ENCODE peak calls at places on chromosome 16, in six cellular contexts. Y is AG04450; U is H9; Q is effector memory CD4-positive, alpha-beta T cell; E is neural progenitor cell; G is MG63. A is an unnamed sample.
A peak's percentile ranks its signal among the peaks of the same experiment; 100 is the strongest.

GRCh38 chr16:30061195-30061554 is 4.4 kb upstream of the ALDOA start:
- DNase-seq in Y (no peak), U (no peak), Q (no peak), E (no peak), G (no peak), A (no peak)

GRCh38 chr16:74477226-74477625 is 55.9 kb upstream of the CLEC18B start:
- DNase-seq in Y (no peak), U (no peak), Q (no peak), E (no peak), G (no peak), A (no peak)

GRCh38 chr16:19085679-19086200 is 18.3 kb downstream of the COQ7 start:
- DNase-seq in Y (no peak), U (no peak), Q (no peak), E (no peak), G (no peak), A (no peak)

GRCh38 chr16:21656795-21657768 is 4.7 kb upstream of the IGSF6 start:
- DNase-seq in Y (no peak), U (no peak), Q (no peak), E (peak; percentile 78), G (no peak), A (peak; percentile 84)

GRCh38 chr16:57128787-57129389 is 36.5 kb downstream of the CPNE2 start:
- DNase-seq in Y (no peak), U (no peak), Q (no peak), E (no peak), G (no peak), A (no peak)

GRCh38 chr16:78490847-78491246 is 391.4 kb downstream of the WWOX start:
- DNase-seq in Y (no peak), U (no peak), Q (no peak), E (no peak), G (peak; percentile 77), A (no peak)

GRCh38 chr16:78515421-78515820 is 416.0 kb downstream of the WWOX start:
- DNase-seq in Y (no peak), U (no peak), Q (no peak), E (no peak), G (no peak), A (no peak)

GRCh38 chr16:53773881-53774280 is 69.9 kb downstream of the FTO start:
- DNase-seq in Y (no peak), U (no peak), Q (no peak), E (no peak), G (no peak), A (no peak)

GRCh38 chr16:65548470-65548869 is 426.6 kb upstream of the CDH11 start:
- DNase-seq in Y (no peak), U (peak; percentile 60), Q (no peak), E (peak; percentile 38), G (no peak), A (peak; percentile 48)

GRCh38 chr16:82070656-82071369 is 35.8 kb downstream of the HSD17B2 start:
- DNase-seq in Y (peak; percentile 26), U (no peak), Q (no peak), E (no peak), G (peak; percentile 60), A (peak; percentile 74)

GRCh38 chr16:82459580-82460256 is 167.1 kb upstream of the CDH13 start:
- DNase-seq in Y (no peak), U (no peak), Q (no peak), E (no peak), G (no peak), A (no peak)

GRCh38 chr16:4675864-4676786 is 17.2 kb upstream of the NUDT16L1 start:
- DNase-seq in Y (no peak), U (no peak), Q (peak; percentile 62), E (no peak), G (no peak), A (no peak)

GRCh38 chr16:3610698-3611144 is 685 bp downstream of the SLX4 start:
- DNase-seq in Y (no peak), U (no peak), Q (no peak), E (no peak), G (no peak), A (peak; percentile 58)

DNA sequence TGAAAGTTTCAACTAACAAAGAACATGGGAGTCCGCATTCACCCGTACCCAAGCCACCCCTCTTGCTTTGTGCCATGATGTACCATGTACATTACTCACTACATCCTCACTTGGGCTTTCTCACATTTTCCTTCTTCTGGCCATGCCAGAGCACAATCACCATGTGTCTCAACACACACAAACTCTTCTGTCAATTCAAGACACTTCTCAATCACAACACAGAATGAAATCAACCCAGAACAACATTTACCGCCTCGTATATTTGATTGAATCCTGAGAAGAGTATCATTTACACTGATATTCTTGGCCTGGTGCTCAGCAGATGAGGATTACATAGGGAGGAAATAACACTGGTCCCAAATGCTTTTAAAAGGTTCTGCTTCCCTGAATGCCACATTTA is 4.5 kb downstream of the ADAMTS18 start:
- DNase-seq in Y (no peak), U (no peak), Q (no peak), E (no peak), G (no peak), A (no peak)
- H3K27me3 ChIP-seq in Y (peaks cover 10% of the 10 kb centered on the region), U (peaks cover 13% of the 10 kb centered on the region), Q (no peaks in the 10 kb centered on the region), E (peaks cover 63% of the 10 kb centered on the region), G (peaks cover 14% of the 10 kb centered on the region), A (peaks cover 34% of the 10 kb centered on the region)

GRCh38 chr16:87864331-87864989 is 4.8 kb downstream of the SLC7A5 start:
- DNase-seq in Y (no peak), U (no peak), Q (no peak), E (no peak), G (no peak), A (no peak)
- H3K27me3 ChIP-seq in Y (no peaks in the 10 kb centered on the region), U (peaks cover 11% of the 10 kb centered on the region), Q (no peaks in the 10 kb centered on the region), E (peaks cover 32% of the 10 kb centered on the region), G (no peaks in the 10 kb centered on the region), A (no peaks in the 10 kb centered on the region)

DNA sequence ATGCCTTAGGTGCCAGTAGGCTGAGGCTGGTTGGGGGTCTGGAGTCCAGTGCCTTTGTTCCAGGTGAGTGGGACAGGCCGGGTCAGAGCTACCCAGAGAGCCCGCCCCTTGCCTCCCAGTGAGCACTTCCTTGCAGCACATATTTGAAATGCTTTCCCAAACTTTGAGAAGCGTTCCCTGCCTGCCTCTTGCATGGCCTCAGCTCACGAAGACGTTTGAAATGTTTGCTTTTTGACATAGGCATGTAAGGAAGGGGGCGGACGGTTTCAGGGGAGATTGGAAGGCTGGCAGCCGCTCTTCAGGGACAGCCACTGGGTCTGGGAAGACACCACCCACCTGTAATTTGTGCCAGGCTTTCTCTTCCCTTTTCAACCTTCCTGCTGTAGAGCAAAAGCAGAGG is 5.1 kb upstream of the FOXL1 start:
- DNase-seq in Y (no peak), U (peak; percentile 73), Q (no peak), E (no peak), G (no peak), A (peak; percentile 57)
- H3K27me3 ChIP-seq in Y (no peaks in the 10 kb centered on the region), U (peaks cover 85% of the 10 kb centered on the region), Q (peaks cover 47% of the 10 kb centered on the region), E (peaks cover 99% of the 10 kb centered on the region), G (no peaks in the 10 kb centered on the region), A (peaks cover 3% of the 10 kb centered on the region)

GRCh38 chr16:1037023-1037933 is 35.3 kb upstream of the SSTR5 start:
- DNase-seq in Y (no peak), U (no peak), Q (no peak), E (no peak), G (peak; percentile 58), A (peak; percentile 62)
- H3K27me3 ChIP-seq in Y (peaks cover 5% of the 10 kb centered on the region), U (no peaks in the 10 kb centered on the region), Q (no peaks in the 10 kb centered on the region), E (no peaks in the 10 kb centered on the region), G (no peaks in the 10 kb centered on the region), A (peaks cover 27% of the 10 kb centered on the region)

DNA sequence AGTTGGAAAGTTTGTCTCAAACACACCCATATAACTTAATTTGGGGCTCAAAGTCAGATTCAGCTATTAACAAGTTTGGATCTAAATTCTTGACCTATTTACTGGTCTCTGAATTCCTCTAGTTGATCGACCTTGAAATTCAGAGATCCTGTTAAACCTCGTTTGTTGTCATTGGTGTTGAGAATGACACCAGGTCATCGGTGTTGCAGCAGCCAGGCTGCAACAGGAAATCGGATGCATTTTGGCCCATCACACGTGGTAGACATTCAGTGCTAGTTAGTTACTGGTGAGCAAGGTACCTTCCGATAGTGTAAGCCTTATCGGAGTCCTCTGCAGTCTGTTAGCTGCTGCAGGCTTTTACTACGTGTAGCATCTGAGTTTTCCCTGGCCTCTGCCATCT is 82.3 kb downstream of the WWP2 start:
- DNase-seq in Y (no peak), U (no peak), Q (no peak), E (no peak), G (no peak), A (no peak)
- H3K27me3 ChIP-seq in Y (no peaks in the 10 kb centered on the region), U (no peaks in the 10 kb centered on the region), Q (no peaks in the 10 kb centered on the region), E (no peaks in the 10 kb centered on the region), G (no peaks in the 10 kb centered on the region), A (no peaks in the 10 kb centered on the region)

DNA sequence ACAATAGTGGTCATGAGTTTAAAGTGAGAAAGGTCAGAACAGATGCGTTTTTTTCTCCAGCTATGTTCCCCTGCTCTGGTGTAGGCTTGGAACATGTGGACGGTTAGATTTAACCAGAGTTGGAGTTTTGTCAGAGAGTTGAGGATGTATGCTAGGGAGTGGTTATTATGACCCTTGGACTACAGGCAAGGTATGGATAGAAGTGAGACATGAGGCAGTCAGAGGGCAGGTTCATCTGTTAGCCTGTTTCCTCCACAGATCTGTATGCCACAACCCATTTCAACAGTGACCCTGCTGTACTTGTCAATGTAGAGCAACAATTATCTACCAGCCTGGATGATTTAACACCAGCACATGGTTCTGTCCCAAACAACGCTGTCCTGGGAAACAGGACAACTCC is 22.6 kb downstream of the TPPP3 start:
- DNase-seq in Y (no peak), U (no peak), Q (no peak), E (no peak), G (no peak), A (no peak)
- H3K27me3 ChIP-seq in Y (peaks cover 37% of the 10 kb centered on the region), U (no peaks in the 10 kb centered on the region), Q (no peaks in the 10 kb centered on the region), E (peaks cover 62% of the 10 kb centered on the region), G (no peaks in the 10 kb centered on the region), A (peaks cover 29% of the 10 kb centered on the region)

GRCh38 chr16:1918890-1919679 is 870 bp upstream of the HS3ST6 start:
- DNase-seq in Y (no peak), U (peak; percentile 29), Q (no peak), E (peak; percentile 51), G (no peak), A (no peak)
- H3K27me3 ChIP-seq in Y (peaks cover 89% of the 10 kb centered on the region), U (peaks cover 43% of the 10 kb centered on the region), Q (peaks cover 35% of the 10 kb centered on the region), E (peaks cover 87% of the 10 kb centered on the region), G (peaks cover 55% of the 10 kb centered on the region), A (peaks cover 80% of the 10 kb centered on the region)

GRCh38 chr16:49349446-49350168 is 24.0 kb upstream of the C16orf78 start:
- DNase-seq in Y (no peak), U (no peak), Q (no peak), E (no peak), G (no peak), A (no peak)
- H3K27me3 ChIP-seq in Y (no peaks in the 10 kb centered on the region), U (no peaks in the 10 kb centered on the region), Q (no peaks in the 10 kb centered on the region), E (peaks cover 15% of the 10 kb centered on the region), G (no peaks in the 10 kb centered on the region), A (peaks cover 44% of the 10 kb centered on the region)

GRCh38 chr16:71347146-71347545 is 11.4 kb upstream of the CALB2 start:
- DNase-seq in Y (no peak), U (no peak), Q (no peak), E (no peak), G (no peak), A (no peak)
- H3K27me3 ChIP-seq in Y (peaks cover 2% of the 10 kb centered on the region), U (no peaks in the 10 kb centered on the region), Q (no peaks in the 10 kb centered on the region), E (no peaks in the 10 kb centered on the region), G (no peaks in the 10 kb centered on the region), A (peaks cover 46% of the 10 kb centered on the region)

GRCh38 chr16:54934536-54935410 is 4.1 kb downstream of the IRX5 start:
- DNase-seq in Y (no peak), U (peak; percentile 76), Q (no peak), E (peak; percentile 86), G (peak; percentile 79), A (no peak)
- H3K27me3 ChIP-seq in Y (peaks cover 91% of the 10 kb centered on the region), U (peaks cover 70% of the 10 kb centered on the region), Q (peaks cover 87% of the 10 kb centered on the region), E (peaks cover 87% of the 10 kb centered on the region), G (no peaks in the 10 kb centered on the region), A (no peaks in the 10 kb centered on the region)

A was measured in adipocyte.